ENCODE peak calls at places on chromosomes 16 and 17, in four cellular contexts. M is amniotic stem cell, Z is T-helper 1 cell, S is natural killer cell. F is an unnamed sample.

GRCh38 chr17:57935833-57936807 is 19.1 kb downstream of the CUEDC1 start:
- DNase-seq in Z (no peak), M (no peak), S (no peak), F (peak; percentile 70)

GRCh38 chr17:50182783-50183438 is 17.1 kb downstream of the SGCA start:
- DNase-seq in S (no peak), Z (no peak), M (no peak), F (no peak)

GRCh38 chr17:35052240-35052608 is 11.3 kb downstream of the RFFL start:
- DNase-seq in Z (no peak), M (no peak), S (no peak), F (no peak)

GRCh38 chr17:751269-752001 is 629 bp downstream of the GEMIN4 start:
- DNase-seq in Z (peak; percentile 68), S (no peak), M (no peak), F (no peak)

GRCh38 chr17:65472602-65473001 is 88.8 kb downstream of the AXIN2 start:
- DNase-seq in M (no peak), S (no peak), Z (no peak), F (no peak)

GRCh38 chr17:60971515-60972369 is 294.1 kb downstream of the BCAS3 start:
- DNase-seq in Z (peak; percentile 29), S (no peak), M (peak; percentile 43), F (peak; percentile 50)

GRCh38 chr17:72338847-72339790 is 218.3 kb downstream of the SOX9 start:
- DNase-seq in Z (no peak), S (no peak), M (peak; percentile 78), F (peak; percentile 50)

GRCh38 chr16:58755989-58756649 is 22.0 kb upstream of the GOT2 start:
- DNase-seq in M (peak; percentile 51), S (peak; percentile 45), Z (peak; percentile 77), F (peak; percentile 77)

GRCh38 chr17:28363776-28364650 is 986 bp downstream of the SEBOX start:
- DNase-seq in M (no peak), Z (no peak), S (no peak), F (no peak)

GRCh38 chr17:44820631-44821196 is 9.4 kb downstream of the GJC1 start:
- DNase-seq in M (peak; percentile 79), Z (no peak), S (no peak), F (no peak)

GRCh38 chr16:8474576-8474975 is 115.7 kb downstream of the TMEM114 start:
- DNase-seq in Z (no peak), M (no peak), S (no peak), F (no peak)

GRCh38 chr16:69613283-69614154 is 47.8 kb downstream of the NFAT5 start:
- DNase-seq in M (no peak), S (no peak), Z (no peak), F (no peak)

GRCh38 chr16:15775209-15775608 is 81.6 kb downstream of the MYH11 start:
- DNase-seq in S (no peak), M (no peak), Z (no peak), F (no peak)

GRCh38 chr17:48576479-48577309 is 1.5 kb downstream of the HOXB4 start:
- DNase-seq in Z (no peak), M (no peak), S (no peak), F (no peak)

GRCh38 chr17:43456661-43457361 is 27.0 kb upstream of the DHX8 start:
- DNase-seq in S (no peak), Z (no peak), M (no peak), F (no peak)

GRCh38 chr16:31453255-31454204 is 5.8 kb upstream of the ARMC5 start:
- DNase-seq in Z (no peak), M (no peak), S (no peak), F (no peak)

GRCh38 chr17:8745586-8746500 is 1.2 kb upstream of the CCDC42 start:
- DNase-seq in Z (peak; percentile 72), M (no peak), S (peak; percentile 77), F (peak; percentile 68)

GRCh38 chr17:58577696-58578095 is 63.3 kb upstream of the MTMR4 start:
- DNase-seq in M (peak; percentile 7), Z (peak; percentile 47), S (peak; percentile 20), F (peak; percentile 46)

GRCh38 chr17:81494984-81495383 is 17.6 kb downstream of the ACTG1 start:
- DNase-seq in S (no peak), M (no peak), Z (no peak), F (no peak)

GRCh38 chr17:63335818-63336217 is 110.3 kb downstream of the CYB561 start:
- DNase-seq in S (no peak), Z (no peak), M (no peak), F (no peak)

GRCh38 chr16:67897231-67897630 is 4.2 kb downstream of the PSKH1 start:
- DNase-seq in S (no peak), Z (no peak), M (no peak), F (no peak)

GRCh38 chr17:8176197-8176940 is at the start of gene TMEM107:
- DNase-seq in Z (peak; percentile 88), M (peak; percentile 88), S (peak; percentile 77), F (peak; percentile 90)

GRCh38 chr16:89561195-89562026 is 929 bp downstream of the RPL13 start:
- DNase-seq in Z (peak; percentile 23), S (no peak), M (no peak), F (no peak)

GRCh38 chr16:56317998-56318912 is 107.1 kb downstream of the AMFR start:
- DNase-seq in M (peak; percentile 26), Z (peak; percentile 57), S (peak; percentile 68), F (peak; percentile 90)

GRCh38 chr16:87860553-87861299 is 8.6 kb downstream of the SLC7A5 start:
- DNase-seq in Z (no peak), S (no peak), M (no peak), F (no peak)

F was measured in ureter.